ENCODE peak calls at places on chromosomes 7 and 10, in eight cellular contexts. J, V, C, W, O, I, X and M are unnamed samples.

GRCh38 chr7:77436889-77437265 is 20.7 kb upstream of the GSAP start:
- DNase-seq in J (no peak), V (no peak), C (no peak), W (no peak), O (no peak), I (no peak), X (no peak), M (no peak)

GRCh38 chr7:105454058-105454739 is 65.5 kb upstream of the SRPK2 start:
- DNase-seq in J (no peak), V (no peak), C (no peak), W (peak; percentile 51), O (no peak), I (no peak), X (no peak), M (no peak)

GRCh38 chr7:35548291-35548690 is 146.6 kb downstream of the HERPUD2 start:
- DNase-seq in J (no peak), V (no peak), C (no peak), W (no peak), O (no peak), I (no peak), X (no peak), M (peak; percentile 52)

GRCh38 chr7:123824754-123825067 is 20.3 kb upstream of the HYAL4 start:
- DNase-seq in J (peak; percentile 32), V (peak; percentile 36), C (no peak), W (no peak), O (no peak), I (no peak), X (no peak), M (no peak)

GRCh38 chr7:128105228-128106022 is 74.2 kb upstream of the LRRC4 start:
- DNase-seq in J (no peak), V (no peak), C (no peak), W (no peak), O (no peak), I (no peak), X (no peak), M (no peak)

GRCh38 chr7:25638042-25638441 is 409.8 kb upstream of the NPVF start:
- DNase-seq in J (peak; percentile 29), V (no peak), C (no peak), W (no peak), O (no peak), I (no peak), X (no peak), M (no peak)

GRCh38 chr7:27607210-27607606 is 55.5 kb downstream of the HIBADH start:
- DNase-seq in J (no peak), V (no peak), C (no peak), W (peak; percentile 24), O (no peak), I (no peak), X (no peak), M (no peak)

GRCh38 chr10:59560161-59560560 is 149.5 kb downstream of the SLC16A9 start:
- DNase-seq in J (no peak), V (no peak), C (no peak), W (peak; percentile 15), O (no peak), I (no peak), X (no peak), M (no peak)

GRCh38 chr7:132270517-132270916 is 305.8 kb downstream of the PLXNA4 start:
- DNase-seq in J (peak; percentile 27), V (no peak), C (no peak), W (peak; percentile 37), O (no peak), I (no peak), X (no peak), M (no peak)

GRCh38 chr10:102599565-102600327 is 44.5 kb upstream of the TRIM8 start:
- DNase-seq in J (peak; percentile 80), V (no peak), C (no peak), W (peak; percentile 91), O (peak; percentile 45), I (peak; percentile 50), X (no peak), M (no peak)

GRCh38 chr10:78623577-78624215 is 445.1 kb upstream of the ZMIZ1 start:
- DNase-seq in J (peak; percentile 79), V (peak; percentile 79), C (no peak), W (peak; percentile 68), O (no peak), I (no peak), X (no peak), M (no peak)

GRCh38 chr10:132450466-132450824 is 53.4 kb downstream of the PWWP2B start:
- DNase-seq in J (no peak), V (no peak), C (peak; percentile 12), W (no peak), O (no peak), I (peak; percentile 7), X (no peak), M (no peak)
- TF ChIP-seq CTCF in J (no peak), V (no peak), C (no peak), W (no peak), O (no peak), I (no peak), X (no peak), M (no peak)

GRCh38 chr7:12943781-12944180 is 256.3 kb downstream of the ARL4A start:
- DNase-seq in J (no peak), V (no peak), C (no peak), W (no peak), O (no peak), I (no peak), X (no peak), M (no peak)

GRCh38 chr7:12945901-12946300 is 258.5 kb downstream of the ARL4A start:
- DNase-seq in J (no peak), V (no peak), C (no peak), W (no peak), O (no peak), I (no peak), X (no peak), M (no peak)

GRCh38 chr7:12939694-12940093 is 252.3 kb downstream of the ARL4A start:
- DNase-seq in J (no peak), V (no peak), C (no peak), W (no peak), O (no peak), I (no peak), X (no peak), M (no peak)

GRCh38 chr7:12942599-12942998 is 255.2 kb downstream of the ARL4A start:
- DNase-seq in J (peak; percentile 49), V (peak; percentile 45), C (no peak), W (no peak), O (no peak), I (no peak), X (no peak), M (no peak)

DNA sequence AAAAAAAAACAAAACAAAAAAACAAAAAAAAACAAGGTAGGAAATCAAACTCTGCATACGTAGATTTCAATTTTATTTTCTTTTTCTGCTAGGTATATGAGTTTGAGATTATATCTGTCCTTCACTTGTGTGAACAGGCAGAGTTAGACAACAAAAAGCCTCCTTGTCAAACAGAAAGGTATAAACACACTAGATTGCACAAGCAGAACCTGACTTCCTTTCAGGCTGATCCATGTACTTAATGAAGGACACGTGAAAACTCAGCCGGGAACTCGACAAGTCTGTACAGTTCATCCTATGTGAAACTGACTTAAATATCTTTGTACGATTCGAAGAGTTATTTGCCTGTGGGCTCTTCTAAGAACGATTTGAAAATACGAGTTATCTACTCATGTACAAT is 254.1 kb downstream of the ARL4A start:
- DNase-seq in J (peak; percentile 30), V (no peak), C (no peak), W (no peak), O (no peak), I (no peak), X (no peak), M (no peak)
- H3K27ac ChIP-seq in J (peak overlapping the region; percentile 47), V (no peak overlapping the region), C (no peak overlapping the region), W (no peak overlapping the region), O (no peak overlapping the region), I (no peak overlapping the region), X (no peak overlapping the region), M (no peak overlapping the region)

DNA sequence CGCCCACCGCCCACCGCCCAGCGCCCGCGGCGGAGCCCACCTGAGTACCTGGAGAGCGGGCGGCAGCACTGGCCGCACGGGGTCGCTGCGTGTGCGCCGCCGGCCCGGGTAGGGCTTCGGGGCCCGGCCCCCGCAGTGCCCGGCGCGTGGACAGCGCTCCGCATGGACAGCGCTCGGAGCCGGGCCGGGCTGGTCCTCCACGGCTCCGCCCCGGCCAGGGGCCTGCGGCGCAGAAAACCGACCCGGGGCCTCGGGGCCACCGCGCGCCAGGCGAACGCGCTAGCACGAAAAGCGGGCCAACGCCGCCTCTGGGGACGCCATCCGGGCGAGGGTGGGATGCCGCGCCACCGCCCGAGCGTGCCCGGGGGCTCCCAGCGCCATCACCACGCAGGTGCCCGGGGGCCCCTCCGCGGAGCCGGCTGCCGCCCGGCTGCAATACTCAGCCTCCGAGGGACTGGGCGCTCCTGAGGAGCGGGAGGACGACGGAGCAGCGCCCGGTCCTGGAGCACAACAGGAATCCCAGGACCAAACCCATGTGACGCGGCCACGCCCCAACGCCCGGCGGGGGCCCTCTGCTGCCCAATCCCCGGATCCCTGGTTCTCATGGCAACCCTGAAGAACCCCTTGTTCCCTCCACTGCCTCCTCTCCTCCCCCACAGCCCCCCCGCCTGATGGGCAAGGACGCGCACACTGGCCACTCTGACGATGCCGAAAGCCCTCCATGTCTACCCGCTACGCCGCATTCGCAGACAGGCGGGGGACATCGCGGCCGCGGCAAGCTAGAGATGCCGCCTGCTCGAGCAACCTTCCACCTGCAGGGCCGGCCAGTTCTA is at the start of gene GRB10:
- DNase-seq in J (peak; percentile 68), V (no peak), C (peak; percentile 55), W (peak; percentile 35), O (peak; percentile 52), I (peak; percentile 48), X (no peak), M (no peak)
- TF ChIP-seq CTCF in J (no peak), V (peak; percentile 46), C (no peak), W (no peak), O (peak; percentile 51), I (peak; percentile 43), X (no peak), M (peak; percentile 37)

DNA sequence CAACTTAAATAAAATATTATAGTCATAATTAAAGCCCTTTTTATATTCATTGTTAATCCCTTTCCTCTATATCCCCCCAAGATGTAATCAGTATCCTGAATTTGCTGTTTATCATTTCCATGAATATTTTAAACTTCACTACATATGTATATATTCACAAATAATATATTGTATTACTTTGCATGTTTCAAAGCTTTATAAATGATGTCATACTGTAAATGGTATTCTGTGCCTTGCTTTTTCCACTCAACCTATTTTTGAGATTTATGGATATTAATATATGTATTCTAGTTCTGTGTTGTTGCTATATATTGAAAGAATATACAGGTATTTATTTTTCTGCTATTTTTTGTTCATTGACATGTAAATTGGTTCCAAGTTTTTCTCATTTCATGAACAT is 173.1 kb downstream of the CCDC71L start:
- DNase-seq in J (no peak), V (no peak), C (no peak), W (no peak), O (no peak), I (no peak), X (no peak), M (no peak)
- H3K27ac ChIP-seq in J (no peak overlapping the region), V (no peak overlapping the region), C (no peak overlapping the region), W (no peak overlapping the region), O (no peak overlapping the region), I (no peak overlapping the region), X (no peak overlapping the region), M (no peak overlapping the region)